ENCODE peak calls at places on chromosomes 11 and 22, in nine cellular contexts. J, B, S, V, P, L, R, D and U are unnamed samples.

GRCh38 chr11:13205446-13205845 is 72.1 kb upstream of the BMAL1 start:
- DNase-seq in J (no peak), L (no peak), R (no peak), B (no peak), V (no peak), S (no peak), D (no peak), P (no peak), U (no peak)

GRCh38 chr11:130831506-130832385 is 84.5 kb downstream of the SNX19 start:
- DNase-seq in B (no peak), V (no peak), R (no peak), S (no peak), D (no peak), J (no peak), L (no peak), P (no peak), U (no peak)

GRCh38 chr22:24868979-24869378 is 63.0 kb downstream of the SGSM1 start:
- DNase-seq in R (no peak), J (no peak), S (no peak), L (no peak), D (no peak), P (no peak), V (no peak), B (no peak), U (no peak)

GRCh38 chr11:91688672-91689071 is 535.9 kb upstream of the FAT3 start:
- DNase-seq in L (no peak), V (no peak), P (no peak), D (no peak), B (no peak), S (no peak), R (no peak), J (no peak), U (no peak)

GRCh38 chr22:20624161-20624616 is 116.8 kb downstream of the MED15 start:
- DNase-seq in P (no peak), J (no peak), D (no peak), L (no peak), V (no peak), B (no peak), R (peak; percentile 14), S (no peak), U (no peak)

GRCh38 chr11:120192831-120193625 is 17.8 kb upstream of the OAF start:
- DNase-seq in R (no peak), P (peak; percentile 34), B (no peak), D (no peak), V (no peak), J (no peak), S (no peak), L (no peak), U (no peak)

GRCh38 chr11:123653997-123654565 is 343 bp downstream of the SCN3B start:
- DNase-seq in D (peak; percentile 64), P (peak; percentile 61), S (peak; percentile 62), B (peak; percentile 85), V (peak; percentile 1), R (peak; percentile 31), J (no peak), L (peak; percentile 71), U (peak; percentile 20)

GRCh38 chr11:85884581-85885021 is 29.4 kb downstream of the CCDC83 start:
- DNase-seq in P (no peak), L (no peak), D (no peak), R (peak; percentile 20), J (no peak), S (no peak), V (no peak), B (no peak), U (no peak)

GRCh38 chr11:82765466-82766034 is 31.9 kb upstream of the FAM181B start:
- DNase-seq in B (no peak), S (no peak), R (no peak), P (no peak), L (no peak), D (no peak), J (no peak), V (no peak), U (no peak)

GRCh38 chr11:78022397-78023396 is at the start of gene KCTD14:
- DNase-seq in P (peak; percentile 29), L (no peak), V (no peak), D (peak; percentile 72), B (peak; percentile 26), R (no peak), J (no peak), S (peak; percentile 37), U (peak; percentile 74)

GRCh38 chr22:48517039-48518030 is 1310.3 kb downstream of the BRD1 start:
- DNase-seq in P (no peak), D (no peak), S (peak; percentile 39), L (no peak), J (no peak), B (no peak), V (no peak), R (no peak), U (no peak)

GRCh38 chr11:65903068-65903481 is 2.9 kb upstream of the FOSL1 start:
- DNase-seq in D (no peak), B (no peak), L (no peak), V (no peak), R (peak; percentile 76), J (no peak), P (no peak), S (no peak), U (peak; percentile 85)

GRCh38 chr11:65900899-65901180 is 652 bp upstream of the FOSL1 start:
- DNase-seq in J (no peak), S (no peak), D (no peak), V (no peak), B (no peak), R (no peak), L (no peak), P (no peak), U (no peak)

GRCh38 chr11:65899356-65900124 is 648 bp downstream of the FOSL1 start:
- DNase-seq in V (no peak), J (peak; percentile 19), L (peak; percentile 89), S (peak; percentile 49), D (peak; percentile 49), B (peak; percentile 18), R (peak; percentile 71), P (no peak), U (peak; percentile 87)

GRCh38 chr11:65898656-65899355 is 1.4 kb downstream of the FOSL1 start:
- DNase-seq in L (no peak), B (no peak), P (no peak), D (no peak), S (no peak), V (no peak), R (no peak), J (no peak), U (no peak)

GRCh38 chr11:65900125-65900898 is at the start of gene FOSL1:
- DNase-seq in S (peak; percentile 46), J (peak; percentile 68), V (peak; percentile 89), D (peak; percentile 97), P (peak; percentile 73), R (peak; percentile 93), L (peak; percentile 95), B (peak; percentile 78), U (peak; percentile 99)
- TF ChIP-seq CTCF in S (no peak), J (no peak), V (no peak), D (no peak), P (no peak), R (no peak), L (no peak), B (no peak), U (no peak)

GRCh38 chr22:42881982-42882656 is 25.0 kb upstream of the ARFGAP3 start:
- DNase-seq in J (peak; percentile 59), R (no peak), L (no peak), S (no peak), D (no peak), B (no peak), V (no peak), P (no peak), U (no peak)

GRCh38 chr22:42878561-42879305 is 21.7 kb upstream of the ARFGAP3 start:
- DNase-seq in D (no peak), L (no peak), R (no peak), J (no peak), V (no peak), B (no peak), S (no peak), P (no peak), U (no peak)

GRCh38 chr22:42879371-42880021 is 22.4 kb upstream of the ARFGAP3 start:
- DNase-seq in L (no peak), S (no peak), V (no peak), J (no peak), D (no peak), R (no peak), B (no peak), P (no peak), U (no peak)

GRCh38 chr22:42881298-42881697 is 24.2 kb upstream of the ARFGAP3 start:
- DNase-seq in J (no peak), D (no peak), R (no peak), L (no peak), B (no peak), V (no peak), S (no peak), P (no peak), U (no peak)

GRCh38 chr22:42880815-42881214 is 23.7 kb upstream of the ARFGAP3 start:
- DNase-seq in L (no peak), D (peak; percentile 45), B (no peak), P (no peak), S (no peak), J (no peak), V (no peak), R (no peak), U (no peak)
- TF ChIP-seq CTCF in L (no peak), D (no peak), B (peak; percentile 12), P (no peak), S (no peak), J (peak; percentile 57), V (peak; percentile 16), R (peak; percentile 54), U (no peak)

GRCh38 chr22:30552719-30553118 is 6.2 kb upstream of the SEC14L6 start:
- DNase-seq in S (no peak), R (no peak), J (no peak), D (no peak), P (no peak), V (no peak), L (no peak), B (no peak), U (no peak)

GRCh38 chr22:30553971-30554370 is 7.4 kb upstream of the SEC14L6 start:
- DNase-seq in P (no peak), V (no peak), S (no peak), R (no peak), B (no peak), D (no peak), J (no peak), L (no peak), U (no peak)

GRCh38 chr22:30556388-30556787 is 9.8 kb upstream of the SEC14L6 start:
- DNase-seq in S (no peak), D (no peak), P (no peak), R (no peak), L (no peak), J (no peak), B (no peak), V (no peak), U (peak; percentile 32)

GRCh38 chr22:30557243-30557642 is 10.7 kb upstream of the SEC14L6 start:
- DNase-seq in D (peak; percentile 42), J (no peak), R (no peak), L (no peak), S (no peak), V (no peak), P (no peak), B (no peak), U (no peak)

GRCh38 chr22:30555282-30556210 is 9.0 kb upstream of the SEC14L6 start:
- DNase-seq in D (peak; percentile 52), P (no peak), J (no peak), R (no peak), S (no peak), V (no peak), L (no peak), B (no peak), U (no peak)
- TF ChIP-seq CTCF in D (peak; percentile 13), P (no peak), J (no peak), R (peak; percentile 4), S (no peak), V (no peak), L (no peak), B (no peak), U (no peak)

GRCh38 chr22:35425971-35426800 is 26.2 kb downstream of the MCM5 start:
- DNase-seq in R (no peak), J (no peak), B (no peak), P (no peak), L (no peak), S (no peak), V (no peak), D (peak; percentile 24), U (no peak)
- TF ChIP-seq CTCF in R (no peak), J (no peak), B (no peak), P (no peak), L (no peak), S (no peak), V (no peak), D (no peak), U (no peak)